ENCODE peak calls at places on chromosome 15, in nine cellular contexts. One of them, this sample, is unnamed.

GRCh38 chr15:59543721-59544547 is 67.6 kb upstream of the GCNT3 start:
- DNase-seq in head of caudate nucleus: no peak
- DNase-seq in SJSA1: no peak
- DNase-seq in anterior cingulate cortex: no peak
- DNase-seq in NCI-H446 treated with DMSO at 0.1 percent for 48 hours: no peak
- DNase-seq in hypothalamus: no peak
- DNase-seq in astrocyte of the spinal cord: no peak
- DNase-seq in iris pigment epithelial cell: no peak
- DNase-seq in natural killer cell treated with Interleukin-12 subunit alpha and Interleukin-12 subunit beta and Interleukin-15 and Interleukin-18, amount 100 ng/mL, for 72 hours: no peak
- DNase-seq in this sample: no peak

GRCh38 chr15:25596644-25597562 is 158.1 kb upstream of the UBE3A start:
- DNase-seq in iris pigment epithelial cell: no peak
- DNase-seq in head of caudate nucleus: no peak
- DNase-seq in NCI-H446 treated with DMSO at 0.1 percent for 48 hours: no peak
- DNase-seq in astrocyte of the spinal cord: no peak
- DNase-seq in hypothalamus: no peak
- DNase-seq in SJSA1: no peak
- DNase-seq in anterior cingulate cortex: no peak
- DNase-seq in natural killer cell treated with Interleukin-12 subunit alpha and Interleukin-12 subunit beta and Interleukin-15 and Interleukin-18, amount 100 ng/mL, for 72 hours: no peak
- DNase-seq in this sample: no peak

GRCh38 chr15:59646271-59646670 is 11.0 kb downstream of the GTF2A2 start:
- DNase-seq in SJSA1: no peak
- DNase-seq in anterior cingulate cortex: no peak
- DNase-seq in iris pigment epithelial cell: no peak
- DNase-seq in NCI-H446 treated with DMSO at 0.1 percent for 48 hours: no peak
- DNase-seq in hypothalamus: no peak
- DNase-seq in head of caudate nucleus: no peak
- DNase-seq in natural killer cell treated with Interleukin-12 subunit alpha and Interleukin-12 subunit beta and Interleukin-15 and Interleukin-18, amount 100 ng/mL, for 72 hours: no peak
- DNase-seq in astrocyte of the spinal cord: no peak
- DNase-seq in this sample: no peak

GRCh38 chr15:38671675-38672141 is 107.1 kb upstream of the RASGRP1 start:
- DNase-seq in head of caudate nucleus: no peak
- DNase-seq in hypothalamus: no peak
- DNase-seq in iris pigment epithelial cell: no peak
- DNase-seq in NCI-H446 treated with DMSO at 0.1 percent for 48 hours: no peak
- DNase-seq in anterior cingulate cortex: no peak
- DNase-seq in natural killer cell treated with Interleukin-12 subunit alpha and Interleukin-12 subunit beta and Interleukin-15 and Interleukin-18, amount 100 ng/mL, for 72 hours: peak; percentile 80
- DNase-seq in astrocyte of the spinal cord: no peak
- DNase-seq in SJSA1: no peak
- DNase-seq in this sample: no peak

GRCh38 chr15:89783861-89784685 is 7.9 kb downstream of the MESP2 start:
- DNase-seq in hypothalamus: no peak
- DNase-seq in NCI-H446 treated with DMSO at 0.1 percent for 48 hours: no peak
- DNase-seq in head of caudate nucleus: no peak
- DNase-seq in iris pigment epithelial cell: no peak
- DNase-seq in SJSA1: no peak
- DNase-seq in natural killer cell treated with Interleukin-12 subunit alpha and Interleukin-12 subunit beta and Interleukin-15 and Interleukin-18, amount 100 ng/mL, for 72 hours: peak; percentile 37
- DNase-seq in astrocyte of the spinal cord: no peak
- DNase-seq in anterior cingulate cortex: no peak
- DNase-seq in this sample: no peak

GRCh38 chr15:63082366-63082765 is 39.3 kb upstream of the LACTB start:
- DNase-seq in NCI-H446 treated with DMSO at 0.1 percent for 48 hours: no peak
- DNase-seq in iris pigment epithelial cell: no peak
- DNase-seq in natural killer cell treated with Interleukin-12 subunit alpha and Interleukin-12 subunit beta and Interleukin-15 and Interleukin-18, amount 100 ng/mL, for 72 hours: no peak
- DNase-seq in astrocyte of the spinal cord: no peak
- DNase-seq in anterior cingulate cortex: no peak
- DNase-seq in hypothalamus: no peak
- DNase-seq in SJSA1: no peak
- DNase-seq in head of caudate nucleus: no peak
- DNase-seq in this sample: no peak

GRCh38 chr15:90869601-90870353 is 1.4 kb downstream of the FURIN start:
- DNase-seq in NCI-H446 treated with DMSO at 0.1 percent for 48 hours: no peak
- DNase-seq in SJSA1: peak; percentile 98
- DNase-seq in head of caudate nucleus: no peak
- DNase-seq in anterior cingulate cortex: no peak
- DNase-seq in natural killer cell treated with Interleukin-12 subunit alpha and Interleukin-12 subunit beta and Interleukin-15 and Interleukin-18, amount 100 ng/mL, for 72 hours: peak; percentile 85
- DNase-seq in iris pigment epithelial cell: peak; percentile 87
- DNase-seq in hypothalamus: no peak
- DNase-seq in astrocyte of the spinal cord: peak; percentile 92
- DNase-seq in this sample: no peak

GRCh38 chr15:51736069-51736468 is 1.4 kb downstream of the LYSMD2 start:
- DNase-seq in anterior cingulate cortex: no peak
- DNase-seq in NCI-H446 treated with DMSO at 0.1 percent for 48 hours: no peak
- DNase-seq in iris pigment epithelial cell: no peak
- DNase-seq in natural killer cell treated with Interleukin-12 subunit alpha and Interleukin-12 subunit beta and Interleukin-15 and Interleukin-18, amount 100 ng/mL, for 72 hours: no peak
- DNase-seq in hypothalamus: no peak
- DNase-seq in SJSA1: no peak
- DNase-seq in head of caudate nucleus: no peak
- DNase-seq in astrocyte of the spinal cord: no peak
- DNase-seq in this sample: no peak

GRCh38 chr15:83654379-83655236 is 685 bp downstream of the ADAMTSL3 start:
- DNase-seq in astrocyte of the spinal cord: no peak
- DNase-seq in head of caudate nucleus: no peak
- DNase-seq in SJSA1: no peak
- DNase-seq in anterior cingulate cortex: no peak
- DNase-seq in iris pigment epithelial cell: no peak
- DNase-seq in natural killer cell treated with Interleukin-12 subunit alpha and Interleukin-12 subunit beta and Interleukin-15 and Interleukin-18, amount 100 ng/mL, for 72 hours: no peak
- DNase-seq in hypothalamus: no peak
- DNase-seq in NCI-H446 treated with DMSO at 0.1 percent for 48 hours: no peak
- DNase-seq in this sample: no peak

GRCh38 chr15:98506711-98507110 is 141.6 kb upstream of the IGF1R start:
- DNase-seq in hypothalamus: no peak
- DNase-seq in astrocyte of the spinal cord: no peak
- DNase-seq in SJSA1: no peak
- DNase-seq in anterior cingulate cortex: no peak
- DNase-seq in iris pigment epithelial cell: no peak
- DNase-seq in natural killer cell treated with Interleukin-12 subunit alpha and Interleukin-12 subunit beta and Interleukin-15 and Interleukin-18, amount 100 ng/mL, for 72 hours: no peak
- DNase-seq in NCI-H446 treated with DMSO at 0.1 percent for 48 hours: no peak
- DNase-seq in head of caudate nucleus: no peak
- DNase-seq in this sample: no peak

GRCh38 chr15:93983501-93983900 is 247.9 kb upstream of the MCTP2 start:
- DNase-seq in iris pigment epithelial cell: no peak
- DNase-seq in NCI-H446 treated with DMSO at 0.1 percent for 48 hours: no peak
- DNase-seq in astrocyte of the spinal cord: no peak
- DNase-seq in hypothalamus: no peak
- DNase-seq in anterior cingulate cortex: no peak
- DNase-seq in head of caudate nucleus: no peak
- DNase-seq in natural killer cell treated with Interleukin-12 subunit alpha and Interleukin-12 subunit beta and Interleukin-15 and Interleukin-18, amount 100 ng/mL, for 72 hours: no peak
- DNase-seq in SJSA1: no peak
- DNase-seq in this sample: no peak

GRCh38 chr15:57646057-57646456 is 54.4 kb downstream of the MYZAP start:
- DNase-seq in anterior cingulate cortex: no peak
- DNase-seq in SJSA1: no peak
- DNase-seq in head of caudate nucleus: no peak
- DNase-seq in hypothalamus: no peak
- DNase-seq in iris pigment epithelial cell: no peak
- DNase-seq in natural killer cell treated with Interleukin-12 subunit alpha and Interleukin-12 subunit beta and Interleukin-15 and Interleukin-18, amount 100 ng/mL, for 72 hours: no peak
- DNase-seq in NCI-H446 treated with DMSO at 0.1 percent for 48 hours: no peak
- DNase-seq in astrocyte of the spinal cord: no peak
- DNase-seq in this sample: no peak

GRCh38 chr15:80861776-80862175 is 82.6 kb downstream of the CEMIP start:
- DNase-seq in hypothalamus: peak; percentile 60
- DNase-seq in anterior cingulate cortex: no peak
- DNase-seq in astrocyte of the spinal cord: no peak
- DNase-seq in SJSA1: no peak
- DNase-seq in head of caudate nucleus: peak; percentile 27
- DNase-seq in natural killer cell treated with Interleukin-12 subunit alpha and Interleukin-12 subunit beta and Interleukin-15 and Interleukin-18, amount 100 ng/mL, for 72 hours: no peak
- DNase-seq in NCI-H446 treated with DMSO at 0.1 percent for 48 hours: peak; percentile 93
- DNase-seq in iris pigment epithelial cell: peak; percentile 17
- DNase-seq in this sample: peak; percentile 46

GRCh38 chr15:36156855-36157521 is 422.4 kb upstream of the CDIN1 start:
- DNase-seq in astrocyte of the spinal cord: peak; percentile 35
- DNase-seq in head of caudate nucleus: no peak
- DNase-seq in hypothalamus: no peak
- DNase-seq in natural killer cell treated with Interleukin-12 subunit alpha and Interleukin-12 subunit beta and Interleukin-15 and Interleukin-18, amount 100 ng/mL, for 72 hours: no peak
- DNase-seq in SJSA1: no peak
- DNase-seq in NCI-H446 treated with DMSO at 0.1 percent for 48 hours: no peak
- DNase-seq in anterior cingulate cortex: no peak
- DNase-seq in iris pigment epithelial cell: peak; percentile 87
- DNase-seq in this sample: no peak

GRCh38 chr15:35427496-35427895 is 118.5 kb downstream of the DPH6 start:
- DNase-seq in SJSA1: no peak
- DNase-seq in natural killer cell treated with Interleukin-12 subunit alpha and Interleukin-12 subunit beta and Interleukin-15 and Interleukin-18, amount 100 ng/mL, for 72 hours: no peak
- DNase-seq in astrocyte of the spinal cord: no peak
- DNase-seq in iris pigment epithelial cell: no peak
- DNase-seq in NCI-H446 treated with DMSO at 0.1 percent for 48 hours: no peak
- DNase-seq in hypothalamus: no peak
- DNase-seq in head of caudate nucleus: no peak
- DNase-seq in anterior cingulate cortex: no peak
- DNase-seq in this sample: no peak

GRCh38 chr15:36771826-36772225 is 192.4 kb downstream of the CDIN1 start:
- DNase-seq in anterior cingulate cortex: no peak
- DNase-seq in hypothalamus: no peak
- DNase-seq in natural killer cell treated with Interleukin-12 subunit alpha and Interleukin-12 subunit beta and Interleukin-15 and Interleukin-18, amount 100 ng/mL, for 72 hours: no peak
- DNase-seq in NCI-H446 treated with DMSO at 0.1 percent for 48 hours: no peak
- DNase-seq in iris pigment epithelial cell: no peak
- DNase-seq in SJSA1: no peak
- DNase-seq in head of caudate nucleus: no peak
- DNase-seq in astrocyte of the spinal cord: no peak
- DNase-seq in this sample: no peak

GRCh38 chr15:69444686-69445085 is 7.9 kb upstream of the RPLP1 start:
- DNase-seq in SJSA1: no peak
- DNase-seq in astrocyte of the spinal cord: no peak
- DNase-seq in iris pigment epithelial cell: no peak
- DNase-seq in head of caudate nucleus: no peak
- DNase-seq in natural killer cell treated with Interleukin-12 subunit alpha and Interleukin-12 subunit beta and Interleukin-15 and Interleukin-18, amount 100 ng/mL, for 72 hours: no peak
- DNase-seq in hypothalamus: no peak
- DNase-seq in NCI-H446 treated with DMSO at 0.1 percent for 48 hours: no peak
- DNase-seq in anterior cingulate cortex: no peak
- DNase-seq in this sample: no peak

GRCh38 chr15:34019369-34019990 is 19.5 kb downstream of the AVEN start:
- DNase-seq in NCI-H446 treated with DMSO at 0.1 percent for 48 hours: no peak
- DNase-seq in hypothalamus: no peak
- DNase-seq in astrocyte of the spinal cord: no peak
- DNase-seq in iris pigment epithelial cell: no peak
- DNase-seq in anterior cingulate cortex: no peak
- DNase-seq in SJSA1: no peak
- DNase-seq in natural killer cell treated with Interleukin-12 subunit alpha and Interleukin-12 subunit beta and Interleukin-15 and Interleukin-18, amount 100 ng/mL, for 72 hours: no peak
- DNase-seq in head of caudate nucleus: no peak
- DNase-seq in this sample: no peak

GRCh38 chr15:64500695-64501395 is 40.5 kb downstream of the ZNF609 start:
- DNase-seq in astrocyte of the spinal cord: no peak
- DNase-seq in anterior cingulate cortex: no peak
- DNase-seq in head of caudate nucleus: no peak
- DNase-seq in SJSA1: no peak
- DNase-seq in natural killer cell treated with Interleukin-12 subunit alpha and Interleukin-12 subunit beta and Interleukin-15 and Interleukin-18, amount 100 ng/mL, for 72 hours: no peak
- DNase-seq in iris pigment epithelial cell: no peak
- DNase-seq in NCI-H446 treated with DMSO at 0.1 percent for 48 hours: no peak
- DNase-seq in hypothalamus: no peak
- DNase-seq in this sample: no peak

GRCh38 chr15:33963831-33964664 is 4.2 kb upstream of the CHRM5 start:
- DNase-seq in head of caudate nucleus: no peak
- DNase-seq in anterior cingulate cortex: no peak
- DNase-seq in astrocyte of the spinal cord: peak; percentile 26
- DNase-seq in natural killer cell treated with Interleukin-12 subunit alpha and Interleukin-12 subunit beta and Interleukin-15 and Interleukin-18, amount 100 ng/mL, for 72 hours: no peak
- DNase-seq in hypothalamus: no peak
- DNase-seq in iris pigment epithelial cell: peak; percentile 45
- DNase-seq in NCI-H446 treated with DMSO at 0.1 percent for 48 hours: peak; percentile 6
- DNase-seq in SJSA1: peak; percentile 59
- DNase-seq in this sample: no peak

GRCh38 chr15:75149911-75150709 is 51.6 kb upstream of the C15orf39 start:
- DNase-seq in natural killer cell treated with Interleukin-12 subunit alpha and Interleukin-12 subunit beta and Interleukin-15 and Interleukin-18, amount 100 ng/mL, for 72 hours: no peak
- DNase-seq in iris pigment epithelial cell: peak; percentile 48
- DNase-seq in SJSA1: peak; percentile 92
- DNase-seq in astrocyte of the spinal cord: peak; percentile 26
- DNase-seq in head of caudate nucleus: no peak
- DNase-seq in NCI-H446 treated with DMSO at 0.1 percent for 48 hours: no peak
- DNase-seq in anterior cingulate cortex: no peak
- DNase-seq in hypothalamus: no peak
- DNase-seq in this sample: no peak

This sample was measured in globus pallidus.